ENCODE peak calls at places on chromosomes 4 and X, in five cellular contexts. One of them, this sample, is unnamed.

GRCh38 chr4:122038896-122039295 is 87.0 kb upstream of the TRPC3 start:
- DNase-seq in tibial artery: no peak
- DNase-seq in BJ: no peak
- DNase-seq in dorsolateral prefrontal cortex: no peak
- DNase-seq in endothelial cell of umbilical vein: no peak
- DNase-seq in this sample: no peak

GRCh38 chr4:37540486-37540885 is 145.7 kb downstream of the RELL1 start:
- DNase-seq in BJ: no peak
- DNase-seq in tibial artery: no peak
- DNase-seq in endothelial cell of umbilical vein: no peak
- DNase-seq in dorsolateral prefrontal cortex: no peak
- DNase-seq in this sample: no peak

GRCh38 chr4:79334783-79335182 is 8.9 kb upstream of the NAA11 start:
- DNase-seq in BJ: no peak
- DNase-seq in endothelial cell of umbilical vein: no peak
- DNase-seq in dorsolateral prefrontal cortex: no peak
- DNase-seq in tibial artery: no peak
- DNase-seq in this sample: no peak

GRCh38 chr4:188295899-188296298 is 156.7 kb downstream of the TRIML1 start:
- DNase-seq in endothelial cell of umbilical vein: no peak
- DNase-seq in dorsolateral prefrontal cortex: no peak
- DNase-seq in BJ: no peak
- DNase-seq in tibial artery: no peak
- DNase-seq in this sample: no peak

GRCh38 chr4:56463711-56464110 is 3.7 kb upstream of the SRP72 start:
- DNase-seq in tibial artery: no peak
- DNase-seq in dorsolateral prefrontal cortex: no peak
- DNase-seq in endothelial cell of umbilical vein: no peak
- DNase-seq in BJ: no peak
- DNase-seq in this sample: no peak

GRCh38 chr4:6887591-6888371 is 21.8 kb upstream of the TBC1D14 start:
- DNase-seq in tibial artery: peak; percentile 64
- DNase-seq in dorsolateral prefrontal cortex: no peak
- DNase-seq in BJ: no peak
- DNase-seq in endothelial cell of umbilical vein: no peak
- DNase-seq in this sample: no peak

GRCh38 chrX:2647627-2648026 is 43.5 kb upstream of the CD99 start:
- DNase-seq in BJ: no peak
- DNase-seq in dorsolateral prefrontal cortex: no peak
- DNase-seq in tibial artery: no peak
- DNase-seq in endothelial cell of umbilical vein: no peak
- DNase-seq in this sample: no peak

GRCh38 chr4:10667651-10668341 is 16.8 kb downstream of the CLNK start:
- DNase-seq in dorsolateral prefrontal cortex: no peak
- DNase-seq in BJ: no peak
- DNase-seq in tibial artery: no peak
- DNase-seq in endothelial cell of umbilical vein: no peak
- DNase-seq in this sample: no peak

GRCh38 chr4:98510757-98511517 is 147.5 kb downstream of the TSPAN5 start:
- DNase-seq in endothelial cell of umbilical vein: no peak
- DNase-seq in tibial artery: no peak
- DNase-seq in BJ: peak; percentile 98
- DNase-seq in dorsolateral prefrontal cortex: no peak
- DNase-seq in this sample: no peak

GRCh38 chrX:129781134-129782014 is 1.6 kb downstream of the SASH3 start:
- DNase-seq in tibial artery: no peak
- DNase-seq in endothelial cell of umbilical vein: no peak
- DNase-seq in BJ: no peak
- DNase-seq in dorsolateral prefrontal cortex: no peak
- DNase-seq in this sample: no peak

GRCh38 chrX:104432321-104432720 is 133.7 kb upstream of the IL1RAPL2 start:
- DNase-seq in endothelial cell of umbilical vein: no peak
- DNase-seq in dorsolateral prefrontal cortex: no peak
- DNase-seq in tibial artery: no peak
- DNase-seq in BJ: no peak
- DNase-seq in this sample: no peak

GRCh38 chr4:29326816-29327215 is 1393.4 kb upstream of the PCDH7 start:
- DNase-seq in endothelial cell of umbilical vein: peak; percentile 97
- DNase-seq in dorsolateral prefrontal cortex: no peak
- DNase-seq in BJ: no peak
- DNase-seq in tibial artery: no peak
- DNase-seq in this sample: no peak

GRCh38 chr4:145179201-145179860 is 1.1 kb downstream of the OTUD4 start:
- DNase-seq in tibial artery: peak; percentile 82
- DNase-seq in dorsolateral prefrontal cortex: peak; percentile 75
- DNase-seq in endothelial cell of umbilical vein: peak; percentile 69
- DNase-seq in BJ: no peak
- DNase-seq in this sample: no peak

GRCh38 chrX:46575991-46576392 is 2.4 kb downstream of the CHST7 start:
- DNase-seq in BJ: no peak
- DNase-seq in endothelial cell of umbilical vein: peak; percentile 18
- DNase-seq in tibial artery: peak; percentile 72
- DNase-seq in dorsolateral prefrontal cortex: no peak
- DNase-seq in this sample: no peak

GRCh38 chrX:73943900-73944581 is 359.9 kb upstream of the ZCCHC13 start:
- DNase-seq in dorsolateral prefrontal cortex: peak; percentile 93
- DNase-seq in BJ: no peak
- DNase-seq in tibial artery: peak; percentile 85
- DNase-seq in endothelial cell of umbilical vein: peak; percentile 85
- DNase-seq in this sample: peak; percentile 64

GRCh38 chrX:43557792-43558191 is 98.3 kb upstream of the MAOA start:
- DNase-seq in tibial artery: no peak
- DNase-seq in endothelial cell of umbilical vein: peak; percentile 59
- DNase-seq in dorsolateral prefrontal cortex: no peak
- DNase-seq in BJ: no peak
- DNase-seq in this sample: no peak

GRCh38 chr4:143626134-143626859 is 74.2 kb downstream of the FREM3 start:
- DNase-seq in dorsolateral prefrontal cortex: no peak
- DNase-seq in endothelial cell of umbilical vein: peak; percentile 79
- DNase-seq in BJ: peak; percentile 11
- DNase-seq in tibial artery: peak; percentile 89
- DNase-seq in this sample: peak; percentile 79

GRCh38 chr4:121860121-121860520 is 10.2 kb downstream of the BBS7 start:
- DNase-seq in tibial artery: no peak
- DNase-seq in BJ: no peak
- DNase-seq in dorsolateral prefrontal cortex: no peak
- DNase-seq in endothelial cell of umbilical vein: peak; percentile 17
- DNase-seq in this sample: no peak

GRCh38 chrX:65406532-65406931 is 128.1 kb downstream of the LAS1L start:
- DNase-seq in BJ: no peak
- DNase-seq in endothelial cell of umbilical vein: no peak
- DNase-seq in tibial artery: no peak
- DNase-seq in dorsolateral prefrontal cortex: no peak
- DNase-seq in this sample: no peak

GRCh38 chr4:106318511-106318910 is 2.2 kb downstream of the AIMP1 start:
- DNase-seq in BJ: no peak
- DNase-seq in dorsolateral prefrontal cortex: no peak
- DNase-seq in tibial artery: no peak
- DNase-seq in endothelial cell of umbilical vein: no peak
- DNase-seq in this sample: no peak

GRCh38 chrX:140664939-140665338 is 44.6 kb upstream of the LINC00632 start:
- DNase-seq in dorsolateral prefrontal cortex: no peak
- DNase-seq in BJ: no peak
- DNase-seq in endothelial cell of umbilical vein: no peak
- DNase-seq in tibial artery: no peak
- DNase-seq in this sample: peak; percentile 11

GRCh38 chrX:149470960-149471359 is 34.1 kb downstream of the IDS start:
- DNase-seq in BJ: no peak
- DNase-seq in tibial artery: peak; percentile 86
- DNase-seq in endothelial cell of umbilical vein: peak; percentile 67
- DNase-seq in dorsolateral prefrontal cortex: peak; percentile 85
- DNase-seq in this sample: no peak

GRCh38 chrX:118824173-118824782 is 654 bp downstream of the ZCCHC12 start:
- DNase-seq in tibial artery: no peak
- DNase-seq in BJ: no peak
- DNase-seq in endothelial cell of umbilical vein: no peak
- DNase-seq in dorsolateral prefrontal cortex: no peak
- DNase-seq in this sample: no peak

DNA sequence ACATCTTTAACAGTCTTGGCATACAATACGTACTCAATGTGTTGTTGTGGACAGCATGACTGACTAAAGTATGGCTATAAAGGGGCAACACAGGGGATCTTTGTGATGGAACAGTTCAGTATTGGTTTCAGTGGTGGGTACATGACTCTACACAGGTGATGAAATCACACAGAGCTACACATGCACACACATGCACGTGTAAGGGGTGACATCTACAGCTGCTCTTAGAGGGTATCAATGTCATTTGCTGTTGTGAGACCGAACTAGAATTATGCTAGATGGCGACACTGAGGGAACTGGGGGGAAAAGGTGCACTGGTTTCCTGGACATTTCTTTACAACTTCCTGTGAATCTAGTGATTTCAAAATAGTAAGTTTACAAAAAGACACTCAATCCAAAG is 22.1 kb downstream of the GAB3 start:
- DNase-seq in dorsolateral prefrontal cortex: no peak
- DNase-seq in tibial artery: no peak
- DNase-seq in endothelial cell of umbilical vein: no peak
- DNase-seq in BJ: no peak
- DNase-seq in this sample: no peak
- TF ChIP-seq CTCF in dorsolateral prefrontal cortex: no peak
- TF ChIP-seq CTCF in tibial artery: no peak
- TF ChIP-seq CTCF in endothelial cell of umbilical vein: no peak
- TF ChIP-seq CTCF in BJ: no peak
- TF ChIP-seq CTCF in this sample: no peak

GRCh38 chr4:169621754-169622481 is 1.5 kb downstream of the CLCN3 start:
- DNase-seq in endothelial cell of umbilical vein: peak; percentile 81
- DNase-seq in tibial artery: no peak
- DNase-seq in dorsolateral prefrontal cortex: no peak
- DNase-seq in BJ: no peak
- DNase-seq in this sample: no peak
- H3K4me3 ChIP-seq in endothelial cell of umbilical vein: peak overlapping the region; percentile 98
- H3K4me3 ChIP-seq in tibial artery: peak overlapping the region; percentile 79
- H3K4me3 ChIP-seq in dorsolateral prefrontal cortex: peak overlapping the region; percentile 95
- H3K4me3 ChIP-seq in BJ: peak overlapping the region; percentile 83
- H3K4me3 ChIP-seq in this sample: peak overlapping the region; percentile 91

GRCh38 chrX:15564981-15565579 is 35.7 kb downstream of the ACE2 start:
- DNase-seq in endothelial cell of umbilical vein: peak; percentile 87
- DNase-seq in BJ: peak; percentile 2
- DNase-seq in dorsolateral prefrontal cortex: peak; percentile 49
- DNase-seq in tibial artery: peak; percentile 68
- DNase-seq in this sample: no peak

GRCh38 chrX:15567886-15568616 is 32.7 kb downstream of the ACE2 start:
- DNase-seq in dorsolateral prefrontal cortex: no peak
- DNase-seq in BJ: no peak
- DNase-seq in tibial artery: no peak
- DNase-seq in endothelial cell of umbilical vein: peak; percentile 21
- DNase-seq in this sample: no peak

GRCh38 chrX:15567267-15567666 is 33.5 kb downstream of the ACE2 start:
- DNase-seq in dorsolateral prefrontal cortex: no peak
- DNase-seq in endothelial cell of umbilical vein: no peak
- DNase-seq in BJ: no peak
- DNase-seq in tibial artery: no peak
- DNase-seq in this sample: no peak

GRCh38 chrX:15563056-15563455 is 37.7 kb downstream of the ACE2 start:
- DNase-seq in tibial artery: no peak
- DNase-seq in dorsolateral prefrontal cortex: no peak
- DNase-seq in endothelial cell of umbilical vein: no peak
- DNase-seq in BJ: no peak
- DNase-seq in this sample: no peak

GRCh38 chrX:15566244-15566643 is 34.5 kb downstream of the ACE2 start:
- DNase-seq in tibial artery: no peak
- DNase-seq in endothelial cell of umbilical vein: peak; percentile 46
- DNase-seq in BJ: no peak
- DNase-seq in dorsolateral prefrontal cortex: no peak
- DNase-seq in this sample: no peak
- TF ChIP-seq CTCF in tibial artery: no peak
- TF ChIP-seq CTCF in endothelial cell of umbilical vein: peak; percentile 6
- TF ChIP-seq CTCF in BJ: no peak
- TF ChIP-seq CTCF in dorsolateral prefrontal cortex: no peak
- TF ChIP-seq CTCF in this sample: no peak

DNA sequence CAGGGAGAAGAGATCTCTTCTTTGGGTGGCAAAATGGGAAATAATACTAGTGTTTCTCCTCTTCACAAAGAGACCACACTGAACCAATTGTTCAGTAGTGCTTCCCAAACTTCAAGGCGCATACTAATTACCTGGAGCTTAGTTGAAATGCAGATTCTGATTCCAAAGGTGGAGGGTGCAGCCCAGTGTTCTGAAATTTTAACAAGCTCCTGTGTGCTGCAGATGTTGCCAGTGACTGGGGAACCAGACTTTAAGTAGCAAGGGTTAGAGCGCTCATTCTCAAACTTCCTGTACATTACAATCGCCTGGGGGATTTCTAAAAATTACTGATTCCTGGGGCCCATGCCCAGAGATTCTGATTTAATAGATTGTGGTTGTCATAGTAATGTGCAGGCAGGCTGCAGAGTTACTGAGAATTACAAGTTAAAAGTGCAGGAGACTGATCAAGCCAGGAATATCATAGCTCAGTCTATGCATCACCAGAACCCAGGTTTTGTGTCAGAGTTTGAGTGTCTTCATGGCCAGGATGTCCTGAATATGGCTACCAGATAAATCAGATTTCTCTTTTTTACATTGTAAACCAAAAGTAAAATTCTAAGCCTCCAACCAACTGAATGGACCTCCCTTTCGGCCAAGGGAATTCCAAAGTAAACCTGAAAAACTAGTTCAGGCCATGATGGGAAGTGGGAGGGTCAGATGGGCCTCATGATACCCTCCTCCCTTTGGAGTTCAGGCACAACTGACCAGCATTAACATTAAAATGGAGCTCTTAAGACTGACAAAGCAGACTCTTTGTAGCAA is 121.7 kb downstream of the ATXN3L start:
- DNase-seq in dorsolateral prefrontal cortex: no peak
- DNase-seq in BJ: no peak
- DNase-seq in tibial artery: no peak
- DNase-seq in endothelial cell of umbilical vein: no peak
- DNase-seq in this sample: no peak
- H3K4me3 ChIP-seq in dorsolateral prefrontal cortex: no peak overlapping the region
- H3K4me3 ChIP-seq in BJ: no peak overlapping the region
- H3K4me3 ChIP-seq in tibial artery: no peak overlapping the region
- H3K4me3 ChIP-seq in endothelial cell of umbilical vein: no peak overlapping the region
- H3K4me3 ChIP-seq in this sample: no peak overlapping the region

GRCh38 chrX:128457674-128458073 is 405.5 kb upstream of the ACTRT1 start:
- DNase-seq in endothelial cell of umbilical vein: no peak
- DNase-seq in dorsolateral prefrontal cortex: no peak
- DNase-seq in tibial artery: no peak
- DNase-seq in BJ: no peak
- DNase-seq in this sample: no peak

GRCh38 chrX:128464091-128464490 is 411.9 kb upstream of the ACTRT1 start:
- DNase-seq in endothelial cell of umbilical vein: no peak
- DNase-seq in tibial artery: no peak
- DNase-seq in dorsolateral prefrontal cortex: no peak
- DNase-seq in BJ: no peak
- DNase-seq in this sample: no peak

GRCh38 chrX:128458888-128459287 is 406.7 kb upstream of the ACTRT1 start:
- DNase-seq in dorsolateral prefrontal cortex: no peak
- DNase-seq in tibial artery: no peak
- DNase-seq in endothelial cell of umbilical vein: no peak
- DNase-seq in BJ: no peak
- DNase-seq in this sample: peak; percentile 5

GRCh38 chrX:128460835-128461234 is 408.6 kb upstream of the ACTRT1 start:
- DNase-seq in tibial artery: no peak
- DNase-seq in BJ: no peak
- DNase-seq in endothelial cell of umbilical vein: peak; percentile 1
- DNase-seq in dorsolateral prefrontal cortex: no peak
- DNase-seq in this sample: no peak
- TF ChIP-seq CTCF in tibial artery: no peak
- TF ChIP-seq CTCF in BJ: no peak
- TF ChIP-seq CTCF in endothelial cell of umbilical vein: no peak
- TF ChIP-seq CTCF in dorsolateral prefrontal cortex: no peak
- TF ChIP-seq CTCF in this sample: peak; percentile 17

This sample was measured in retinal pigment epithelial cell.